ENCODE peak calls at places on chromosomes 3 and 15, in nine cellular contexts. One of them, this sample, is unnamed.

GRCh38 chr15:77722759-77723460 is 90.2 kb upstream of the LINGO1 start:
- DNase-seq in stimulated activated CD4-positive, alpha-beta T cell treated with anti-CD3 and anti-CD28 coated beads, Interleukin-15, amount 100 ng/mL, for 24 hours: no peak
- DNase-seq in HEK293T: no peak
- DNase-seq in NCI-H510A treated with DMSO at 0.1 percent for 48 hours: no peak
- DNase-seq in A549: no peak
- DNase-seq in GM04504: no peak
- DNase-seq in LoVo: no peak
- DNase-seq in KBM-7: no peak
- DNase-seq in substantia nigra: no peak
- DNase-seq in this sample: no peak

GRCh38 chr3:65562444-65562843 is 476.3 kb downstream of the MAGI1 start:
- DNase-seq in stimulated activated CD4-positive, alpha-beta T cell treated with anti-CD3 and anti-CD28 coated beads, Interleukin-15, amount 100 ng/mL, for 24 hours: no peak
- DNase-seq in HEK293T: no peak
- DNase-seq in NCI-H510A treated with DMSO at 0.1 percent for 48 hours: no peak
- DNase-seq in A549: no peak
- DNase-seq in GM04504: no peak
- DNase-seq in LoVo: no peak
- DNase-seq in KBM-7: no peak
- DNase-seq in substantia nigra: no peak
- DNase-seq in this sample: no peak

GRCh38 chr3:141375381-141376301 is 7.3 kb downstream of the ZBTB38 start:
- DNase-seq in stimulated activated CD4-positive, alpha-beta T cell treated with anti-CD3 and anti-CD28 coated beads, Interleukin-15, amount 100 ng/mL, for 24 hours: no peak
- DNase-seq in HEK293T: no peak
- DNase-seq in NCI-H510A treated with DMSO at 0.1 percent for 48 hours: no peak
- DNase-seq in A549: no peak
- DNase-seq in GM04504: no peak
- DNase-seq in LoVo: no peak
- DNase-seq in KBM-7: no peak
- DNase-seq in substantia nigra: no peak
- DNase-seq in this sample: no peak

GRCh38 chr3:88057650-88058321 is 1.0 kb downstream of the CGGBP1 start:
- DNase-seq in stimulated activated CD4-positive, alpha-beta T cell treated with anti-CD3 and anti-CD28 coated beads, Interleukin-15, amount 100 ng/mL, for 24 hours: no peak
- DNase-seq in HEK293T: no peak
- DNase-seq in NCI-H510A treated with DMSO at 0.1 percent for 48 hours: no peak
- DNase-seq in A549: no peak
- DNase-seq in GM04504: peak; percentile 4
- DNase-seq in LoVo: no peak
- DNase-seq in KBM-7: no peak
- DNase-seq in substantia nigra: no peak
- DNase-seq in this sample: no peak

GRCh38 chr15:100334015-100334414 is 7.8 kb downstream of the ADAMTS17 start:
- DNase-seq in stimulated activated CD4-positive, alpha-beta T cell treated with anti-CD3 and anti-CD28 coated beads, Interleukin-15, amount 100 ng/mL, for 24 hours: no peak
- DNase-seq in HEK293T: no peak
- DNase-seq in NCI-H510A treated with DMSO at 0.1 percent for 48 hours: no peak
- DNase-seq in A549: no peak
- DNase-seq in GM04504: no peak
- DNase-seq in LoVo: no peak
- DNase-seq in KBM-7: no peak
- DNase-seq in substantia nigra: no peak
- DNase-seq in this sample: no peak

GRCh38 chr15:85044251-85044853 is 62.7 kb downstream of the PDE8A start:
- DNase-seq in stimulated activated CD4-positive, alpha-beta T cell treated with anti-CD3 and anti-CD28 coated beads, Interleukin-15, amount 100 ng/mL, for 24 hours: peak; percentile 42
- DNase-seq in HEK293T: peak; percentile 62
- DNase-seq in NCI-H510A treated with DMSO at 0.1 percent for 48 hours: no peak
- DNase-seq in A549: peak; percentile 89
- DNase-seq in GM04504: peak; percentile 49
- DNase-seq in LoVo: peak; percentile 62
- DNase-seq in KBM-7: peak; percentile 81
- DNase-seq in substantia nigra: peak; percentile 10
- DNase-seq in this sample: no peak

GRCh38 chr3:156620260-156620659 is 54.1 kb upstream of the TIPARP start:
- DNase-seq in stimulated activated CD4-positive, alpha-beta T cell treated with anti-CD3 and anti-CD28 coated beads, Interleukin-15, amount 100 ng/mL, for 24 hours: no peak
- DNase-seq in HEK293T: no peak
- DNase-seq in NCI-H510A treated with DMSO at 0.1 percent for 48 hours: peak; percentile 61
- DNase-seq in A549: peak; percentile 30
- DNase-seq in GM04504: no peak
- DNase-seq in LoVo: no peak
- DNase-seq in KBM-7: no peak
- DNase-seq in substantia nigra: no peak
- DNase-seq in this sample: peak; percentile 66

GRCh38 chr3:146626384-146627122 is 21.4 kb upstream of the PLSCR5 start:
- DNase-seq in stimulated activated CD4-positive, alpha-beta T cell treated with anti-CD3 and anti-CD28 coated beads, Interleukin-15, amount 100 ng/mL, for 24 hours: no peak
- DNase-seq in HEK293T: no peak
- DNase-seq in NCI-H510A treated with DMSO at 0.1 percent for 48 hours: no peak
- DNase-seq in A549: no peak
- DNase-seq in GM04504: no peak
- DNase-seq in LoVo: no peak
- DNase-seq in KBM-7: no peak
- DNase-seq in substantia nigra: no peak
- DNase-seq in this sample: no peak

GRCh38 chr3:58065700-58066167 is 57.5 kb downstream of the FLNB start:
- DNase-seq in stimulated activated CD4-positive, alpha-beta T cell treated with anti-CD3 and anti-CD28 coated beads, Interleukin-15, amount 100 ng/mL, for 24 hours: no peak
- DNase-seq in HEK293T: no peak
- DNase-seq in NCI-H510A treated with DMSO at 0.1 percent for 48 hours: peak; percentile 11
- DNase-seq in A549: no peak
- DNase-seq in GM04504: no peak
- DNase-seq in LoVo: no peak
- DNase-seq in KBM-7: no peak
- DNase-seq in substantia nigra: no peak
- DNase-seq in this sample: no peak

GRCh38 chr3:30578479-30578878 is 27.9 kb upstream of the TGFBR2 start:
- DNase-seq in stimulated activated CD4-positive, alpha-beta T cell treated with anti-CD3 and anti-CD28 coated beads, Interleukin-15, amount 100 ng/mL, for 24 hours: no peak
- DNase-seq in HEK293T: no peak
- DNase-seq in NCI-H510A treated with DMSO at 0.1 percent for 48 hours: no peak
- DNase-seq in A549: peak; percentile 77
- DNase-seq in GM04504: peak; percentile 91
- DNase-seq in LoVo: peak; percentile 87
- DNase-seq in KBM-7: no peak
- DNase-seq in substantia nigra: no peak
- DNase-seq in this sample: no peak

GRCh38 chr3:174441588-174442316 is 417.4 kb upstream of the NAALADL2 start:
- DNase-seq in stimulated activated CD4-positive, alpha-beta T cell treated with anti-CD3 and anti-CD28 coated beads, Interleukin-15, amount 100 ng/mL, for 24 hours: no peak
- DNase-seq in HEK293T: no peak
- DNase-seq in NCI-H510A treated with DMSO at 0.1 percent for 48 hours: no peak
- DNase-seq in A549: no peak
- DNase-seq in GM04504: no peak
- DNase-seq in LoVo: no peak
- DNase-seq in KBM-7: no peak
- DNase-seq in substantia nigra: no peak
- DNase-seq in this sample: peak; percentile 43

GRCh38 chr15:66895794-66896453 is 169.5 kb upstream of the SMAD3 start:
- DNase-seq in stimulated activated CD4-positive, alpha-beta T cell treated with anti-CD3 and anti-CD28 coated beads, Interleukin-15, amount 100 ng/mL, for 24 hours: no peak
- DNase-seq in HEK293T: no peak
- DNase-seq in NCI-H510A treated with DMSO at 0.1 percent for 48 hours: no peak
- DNase-seq in A549: no peak
- DNase-seq in GM04504: no peak
- DNase-seq in LoVo: no peak
- DNase-seq in KBM-7: no peak
- DNase-seq in substantia nigra: no peak
- DNase-seq in this sample: no peak

GRCh38 chr3:115814778-115815380 is 191.6 kb downstream of the GAP43 start:
- DNase-seq in stimulated activated CD4-positive, alpha-beta T cell treated with anti-CD3 and anti-CD28 coated beads, Interleukin-15, amount 100 ng/mL, for 24 hours: peak; percentile 74
- DNase-seq in HEK293T: peak; percentile 66
- DNase-seq in NCI-H510A treated with DMSO at 0.1 percent for 48 hours: peak; percentile 52
- DNase-seq in A549: peak; percentile 68
- DNase-seq in GM04504: no peak
- DNase-seq in LoVo: peak; percentile 61
- DNase-seq in KBM-7: peak; percentile 68
- DNase-seq in substantia nigra: no peak
- DNase-seq in this sample: no peak

GRCh38 chr3:46372492-46373359 is 2.0 kb downstream of the CCR5 start:
- DNase-seq in stimulated activated CD4-positive, alpha-beta T cell treated with anti-CD3 and anti-CD28 coated beads, Interleukin-15, amount 100 ng/mL, for 24 hours: no peak
- DNase-seq in HEK293T: peak; percentile 32
- DNase-seq in NCI-H510A treated with DMSO at 0.1 percent for 48 hours: no peak
- DNase-seq in A549: no peak
- DNase-seq in GM04504: no peak
- DNase-seq in LoVo: no peak
- DNase-seq in KBM-7: peak; percentile 61
- DNase-seq in substantia nigra: no peak
- DNase-seq in this sample: no peak

GRCh38 chr15:70632981-70633380 is 130.4 kb downstream of the UACA start:
- DNase-seq in stimulated activated CD4-positive, alpha-beta T cell treated with anti-CD3 and anti-CD28 coated beads, Interleukin-15, amount 100 ng/mL, for 24 hours: no peak
- DNase-seq in HEK293T: no peak
- DNase-seq in NCI-H510A treated with DMSO at 0.1 percent for 48 hours: no peak
- DNase-seq in A549: no peak
- DNase-seq in GM04504: no peak
- DNase-seq in LoVo: no peak
- DNase-seq in KBM-7: no peak
- DNase-seq in substantia nigra: no peak
- DNase-seq in this sample: no peak

GRCh38 chr3:188581365-188581764 is 427.4 kb downstream of the LPP start:
- DNase-seq in stimulated activated CD4-positive, alpha-beta T cell treated with anti-CD3 and anti-CD28 coated beads, Interleukin-15, amount 100 ng/mL, for 24 hours: no peak
- DNase-seq in HEK293T: no peak
- DNase-seq in NCI-H510A treated with DMSO at 0.1 percent for 48 hours: no peak
- DNase-seq in A549: no peak
- DNase-seq in GM04504: no peak
- DNase-seq in LoVo: no peak
- DNase-seq in KBM-7: no peak
- DNase-seq in substantia nigra: no peak
- DNase-seq in this sample: no peak

GRCh38 chr15:42100021-42100800 is 5.8 kb upstream of the PLA2G4D start:
- DNase-seq in stimulated activated CD4-positive, alpha-beta T cell treated with anti-CD3 and anti-CD28 coated beads, Interleukin-15, amount 100 ng/mL, for 24 hours: no peak
- DNase-seq in HEK293T: no peak
- DNase-seq in NCI-H510A treated with DMSO at 0.1 percent for 48 hours: no peak
- DNase-seq in A549: no peak
- DNase-seq in GM04504: no peak
- DNase-seq in LoVo: no peak
- DNase-seq in KBM-7: no peak
- DNase-seq in substantia nigra: no peak
- DNase-seq in this sample: no peak

GRCh38 chr3:129034650-129035049 is 25.9 kb upstream of the GP9 start:
- DNase-seq in stimulated activated CD4-positive, alpha-beta T cell treated with anti-CD3 and anti-CD28 coated beads, Interleukin-15, amount 100 ng/mL, for 24 hours: peak; percentile 27
- DNase-seq in HEK293T: peak; percentile 55
- DNase-seq in NCI-H510A treated with DMSO at 0.1 percent for 48 hours: no peak
- DNase-seq in A549: no peak
- DNase-seq in GM04504: no peak
- DNase-seq in LoVo: no peak
- DNase-seq in KBM-7: no peak
- DNase-seq in substantia nigra: no peak
- DNase-seq in this sample: no peak

GRCh38 chr3:135891121-135891520 is 74.4 kb upstream of the PPP2R3A start:
- DNase-seq in stimulated activated CD4-positive, alpha-beta T cell treated with anti-CD3 and anti-CD28 coated beads, Interleukin-15, amount 100 ng/mL, for 24 hours: no peak
- DNase-seq in HEK293T: no peak
- DNase-seq in NCI-H510A treated with DMSO at 0.1 percent for 48 hours: no peak
- DNase-seq in A549: no peak
- DNase-seq in GM04504: no peak
- DNase-seq in LoVo: no peak
- DNase-seq in KBM-7: no peak
- DNase-seq in substantia nigra: no peak
- DNase-seq in this sample: no peak

GRCh38 chr3:23867400-23867799 is 49.4 kb downstream of the NKIRAS1 start:
- DNase-seq in stimulated activated CD4-positive, alpha-beta T cell treated with anti-CD3 and anti-CD28 coated beads, Interleukin-15, amount 100 ng/mL, for 24 hours: no peak
- DNase-seq in HEK293T: no peak
- DNase-seq in NCI-H510A treated with DMSO at 0.1 percent for 48 hours: no peak
- DNase-seq in A549: no peak
- DNase-seq in GM04504: no peak
- DNase-seq in LoVo: no peak
- DNase-seq in KBM-7: no peak
- DNase-seq in substantia nigra: no peak
- DNase-seq in this sample: no peak

GRCh38 chr3:118818386-118818785 is 216.3 kb downstream of the IGSF11 start:
- DNase-seq in stimulated activated CD4-positive, alpha-beta T cell treated with anti-CD3 and anti-CD28 coated beads, Interleukin-15, amount 100 ng/mL, for 24 hours: no peak
- DNase-seq in HEK293T: no peak
- DNase-seq in NCI-H510A treated with DMSO at 0.1 percent for 48 hours: no peak
- DNase-seq in A549: peak; percentile 41
- DNase-seq in GM04504: peak; percentile 7
- DNase-seq in LoVo: peak; percentile 1
- DNase-seq in KBM-7: no peak
- DNase-seq in substantia nigra: no peak
- DNase-seq in this sample: no peak

GRCh38 chr3:149919509-149919908 is 51.2 kb downstream of the PFN2 start:
- DNase-seq in stimulated activated CD4-positive, alpha-beta T cell treated with anti-CD3 and anti-CD28 coated beads, Interleukin-15, amount 100 ng/mL, for 24 hours: no peak
- DNase-seq in HEK293T: no peak
- DNase-seq in NCI-H510A treated with DMSO at 0.1 percent for 48 hours: no peak
- DNase-seq in A549: no peak
- DNase-seq in GM04504: no peak
- DNase-seq in LoVo: no peak
- DNase-seq in KBM-7: no peak
- DNase-seq in substantia nigra: no peak
- DNase-seq in this sample: no peak

GRCh38 chr15:86349565-86349964 is 269.9 kb downstream of the AGBL1 start:
- DNase-seq in stimulated activated CD4-positive, alpha-beta T cell treated with anti-CD3 and anti-CD28 coated beads, Interleukin-15, amount 100 ng/mL, for 24 hours: no peak
- DNase-seq in HEK293T: no peak
- DNase-seq in NCI-H510A treated with DMSO at 0.1 percent for 48 hours: no peak
- DNase-seq in A549: no peak
- DNase-seq in GM04504: no peak
- DNase-seq in LoVo: no peak
- DNase-seq in KBM-7: no peak
- DNase-seq in substantia nigra: no peak
- DNase-seq in this sample: no peak

GRCh38 chr3:167188592-167188991 is 191.5 kb downstream of the ZBBX start:
- DNase-seq in stimulated activated CD4-positive, alpha-beta T cell treated with anti-CD3 and anti-CD28 coated beads, Interleukin-15, amount 100 ng/mL, for 24 hours: no peak
- DNase-seq in HEK293T: no peak
- DNase-seq in NCI-H510A treated with DMSO at 0.1 percent for 48 hours: no peak
- DNase-seq in A549: no peak
- DNase-seq in GM04504: no peak
- DNase-seq in LoVo: no peak
- DNase-seq in KBM-7: no peak
- DNase-seq in substantia nigra: no peak
- DNase-seq in this sample: no peak

GRCh38 chr3:49217688-49218470 is 46.5 kb downstream of the KLHDC8B start:
- DNase-seq in stimulated activated CD4-positive, alpha-beta T cell treated with anti-CD3 and anti-CD28 coated beads, Interleukin-15, amount 100 ng/mL, for 24 hours: no peak
- DNase-seq in HEK293T: no peak
- DNase-seq in NCI-H510A treated with DMSO at 0.1 percent for 48 hours: no peak
- DNase-seq in A549: no peak
- DNase-seq in GM04504: no peak
- DNase-seq in LoVo: no peak
- DNase-seq in KBM-7: no peak
- DNase-seq in substantia nigra: no peak
- DNase-seq in this sample: no peak

GRCh38 chr15:87778358-87778757 is 478.2 kb downstream of the NTRK3 start:
- DNase-seq in stimulated activated CD4-positive, alpha-beta T cell treated with anti-CD3 and anti-CD28 coated beads, Interleukin-15, amount 100 ng/mL, for 24 hours: no peak
- DNase-seq in HEK293T: no peak
- DNase-seq in NCI-H510A treated with DMSO at 0.1 percent for 48 hours: no peak
- DNase-seq in A549: no peak
- DNase-seq in GM04504: no peak
- DNase-seq in LoVo: no peak
- DNase-seq in KBM-7: no peak
- DNase-seq in substantia nigra: no peak
- DNase-seq in this sample: no peak